ENCODE peak calls at places on chromosomes 5 and 9, in ten cellular contexts. One of them, this sample, is unnamed. For H3K9me3, the result is how much of the 10 kb centered on the place peaks cover.

GRCh38 chr9:123157216-123157615 is 111.2 kb downstream of the STRBP start:
- DNase-seq in OCI-LY7: no peak
- DNase-seq in spleen: no peak
- DNase-seq in esophagus squamous epithelium: no peak
- DNase-seq in stomach: no peak
- DNase-seq in neural progenitor cell: no peak
- DNase-seq in WERI-Rb-1: no peak
- DNase-seq in left lung: no peak
- DNase-seq in tibial artery: no peak
- DNase-seq in heart left ventricle: no peak
- DNase-seq in this sample: no peak

GRCh38 chr5:89289604-89290003 is 406.6 kb upstream of the MEF2C start:
- DNase-seq in heart left ventricle: no peak
- DNase-seq in OCI-LY7: no peak
- DNase-seq in left lung: no peak
- DNase-seq in WERI-Rb-1: no peak
- DNase-seq in neural progenitor cell: no peak
- DNase-seq in tibial artery: no peak
- DNase-seq in spleen: no peak
- DNase-seq in esophagus squamous epithelium: no peak
- DNase-seq in stomach: no peak
- DNase-seq in this sample: no peak

GRCh38 chr9:75064307-75065025 is 23.5 kb downstream of the NMRK1 start:
- DNase-seq in tibial artery: no peak
- DNase-seq in esophagus squamous epithelium: no peak
- DNase-seq in stomach: no peak
- DNase-seq in OCI-LY7: no peak
- DNase-seq in heart left ventricle: no peak
- DNase-seq in WERI-Rb-1: no peak
- DNase-seq in neural progenitor cell: no peak
- DNase-seq in spleen: no peak
- DNase-seq in left lung: no peak
- DNase-seq in this sample: no peak

GRCh38 chr5:170737591-170737990 is 45.9 kb upstream of the GABRP start:
- DNase-seq in neural progenitor cell: no peak
- DNase-seq in stomach: no peak
- DNase-seq in OCI-LY7: no peak
- DNase-seq in spleen: no peak
- DNase-seq in WERI-Rb-1: peak
- DNase-seq in left lung: no peak
- DNase-seq in esophagus squamous epithelium: no peak
- DNase-seq in heart left ventricle: no peak
- DNase-seq in tibial artery: no peak
- DNase-seq in this sample: no peak

GRCh38 chr5:141084487-141084989 is 9.9 kb upstream of the PCDHB2 start:
- DNase-seq in esophagus squamous epithelium: no peak
- DNase-seq in heart left ventricle: no peak
- DNase-seq in left lung: no peak
- DNase-seq in tibial artery: no peak
- DNase-seq in OCI-LY7: no peak
- DNase-seq in stomach: no peak
- DNase-seq in WERI-Rb-1: peak
- DNase-seq in spleen: no peak
- DNase-seq in neural progenitor cell: peak
- DNase-seq in this sample: no peak

GRCh38 chr9:93891549-93892310 is 63.4 kb downstream of the BARX1 start:
- DNase-seq in stomach: peak
- DNase-seq in WERI-Rb-1: no peak
- DNase-seq in esophagus squamous epithelium: no peak
- DNase-seq in heart left ventricle: no peak
- DNase-seq in tibial artery: no peak
- DNase-seq in OCI-LY7: no peak
- DNase-seq in left lung: no peak
- DNase-seq in spleen: peak
- DNase-seq in neural progenitor cell: no peak
- DNase-seq in this sample: peak

GRCh38 chr5:16538001-16538400 is 72.4 kb upstream of the ZNF622 start:
- DNase-seq in stomach: no peak
- DNase-seq in tibial artery: no peak
- DNase-seq in spleen: no peak
- DNase-seq in left lung: no peak
- DNase-seq in neural progenitor cell: peak
- DNase-seq in heart left ventricle: no peak
- DNase-seq in esophagus squamous epithelium: no peak
- DNase-seq in OCI-LY7: no peak
- DNase-seq in WERI-Rb-1: peak
- DNase-seq in this sample: no peak

GRCh38 chr9:126070071-126070470 is 256.6 kb upstream of the MVB12B start:
- DNase-seq in WERI-Rb-1: no peak
- DNase-seq in esophagus squamous epithelium: no peak
- DNase-seq in stomach: no peak
- DNase-seq in left lung: no peak
- DNase-seq in neural progenitor cell: no peak
- DNase-seq in OCI-LY7: no peak
- DNase-seq in heart left ventricle: no peak
- DNase-seq in tibial artery: no peak
- DNase-seq in spleen: no peak
- DNase-seq in this sample: no peak

GRCh38 chr5:128213833-128214232 is 130.3 kb downstream of the SLC12A2 start:
- DNase-seq in tibial artery: no peak
- DNase-seq in esophagus squamous epithelium: no peak
- DNase-seq in left lung: no peak
- DNase-seq in stomach: no peak
- DNase-seq in heart left ventricle: no peak
- DNase-seq in spleen: no peak
- DNase-seq in neural progenitor cell: no peak
- DNase-seq in WERI-Rb-1: no peak
- DNase-seq in OCI-LY7: no peak
- DNase-seq in this sample: no peak

GRCh38 chr5:56269216-56269927 is 36.2 kb upstream of the ANKRD55 start:
- DNase-seq in spleen: no peak
- DNase-seq in heart left ventricle: no peak
- DNase-seq in OCI-LY7: peak
- DNase-seq in tibial artery: no peak
- DNase-seq in stomach: no peak
- DNase-seq in esophagus squamous epithelium: no peak
- DNase-seq in left lung: no peak
- DNase-seq in WERI-Rb-1: peak
- DNase-seq in neural progenitor cell: peak
- DNase-seq in this sample: no peak

GRCh38 chr5:54673523-54674225 is 156.1 kb downstream of the SNX18 start:
- DNase-seq in OCI-LY7: peak
- DNase-seq in spleen: peak
- DNase-seq in tibial artery: peak
- DNase-seq in stomach: peak
- DNase-seq in WERI-Rb-1: no peak
- DNase-seq in left lung: peak
- DNase-seq in heart left ventricle: peak
- DNase-seq in neural progenitor cell: no peak
- DNase-seq in esophagus squamous epithelium: peak
- DNase-seq in this sample: peak

GRCh38 chr5:66840527-66841013 is 244.4 kb downstream of the MAST4 start:
- DNase-seq in stomach: no peak
- DNase-seq in esophagus squamous epithelium: no peak
- DNase-seq in spleen: no peak
- DNase-seq in tibial artery: no peak
- DNase-seq in OCI-LY7: no peak
- DNase-seq in left lung: no peak
- DNase-seq in heart left ventricle: no peak
- DNase-seq in WERI-Rb-1: no peak
- DNase-seq in neural progenitor cell: no peak
- DNase-seq in this sample: no peak

DNA sequence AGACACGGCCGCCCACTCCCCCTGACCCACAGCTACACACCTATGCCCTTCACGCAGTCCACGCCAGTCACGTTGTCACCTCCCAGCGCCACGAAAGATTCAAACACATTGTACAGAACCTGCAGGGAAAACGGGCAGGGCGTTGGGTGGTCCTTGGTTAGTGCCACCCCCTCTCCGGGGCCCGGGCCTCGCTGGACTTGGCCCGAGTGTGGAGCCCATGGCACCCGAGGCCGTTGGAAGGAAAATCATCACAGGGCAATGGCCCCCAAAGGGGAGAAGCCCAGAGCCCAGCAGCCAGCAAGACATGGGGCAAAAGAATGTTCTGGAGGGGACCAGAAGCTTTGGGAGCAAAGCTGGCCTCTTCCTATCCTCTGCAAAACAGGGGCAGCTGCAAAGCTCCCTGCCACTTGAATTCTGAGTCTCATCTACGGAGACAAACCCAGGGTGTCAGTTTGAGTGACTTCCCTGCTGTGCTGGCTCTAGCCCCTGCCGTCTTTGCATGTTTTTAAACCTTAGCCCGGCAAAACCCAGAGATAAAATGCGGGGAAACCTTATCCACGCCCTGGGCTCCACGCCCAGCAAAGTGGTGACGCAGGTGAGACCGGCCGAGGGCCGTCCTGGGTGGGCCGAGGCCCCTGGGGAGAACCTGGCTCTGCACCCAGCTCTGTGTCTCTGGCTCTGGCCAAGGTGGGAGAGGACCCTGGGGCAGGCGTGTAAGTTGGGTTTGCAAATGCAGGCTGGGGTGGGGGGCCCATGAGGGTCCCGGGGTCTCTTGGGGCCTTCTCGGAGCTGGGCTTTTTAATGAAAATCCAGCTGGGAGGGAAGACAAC is 38.9 kb downstream of the SLC9A3 start:
- DNase-seq in tibial artery: no peak
- DNase-seq in heart left ventricle: peak
- DNase-seq in esophagus squamous epithelium: no peak
- DNase-seq in stomach: no peak
- DNase-seq in OCI-LY7: no peak
- DNase-seq in WERI-Rb-1: no peak
- DNase-seq in left lung: no peak
- DNase-seq in neural progenitor cell: no peak
- DNase-seq in spleen: no peak
- DNase-seq in this sample: no peak
- H3K4me3 ChIP-seq in tibial artery: no peak
- H3K4me3 ChIP-seq in heart left ventricle: no peak
- H3K4me3 ChIP-seq in esophagus squamous epithelium: no peak
- H3K4me3 ChIP-seq in stomach: no peak
- H3K4me3 ChIP-seq in OCI-LY7: no peak
- H3K4me3 ChIP-seq in WERI-Rb-1: no peak
- H3K4me3 ChIP-seq in left lung: no peak
- H3K4me3 ChIP-seq in neural progenitor cell: no peak
- H3K4me3 ChIP-seq in spleen: no peak
- H3K4me3 ChIP-seq in this sample: no peak

DNA sequence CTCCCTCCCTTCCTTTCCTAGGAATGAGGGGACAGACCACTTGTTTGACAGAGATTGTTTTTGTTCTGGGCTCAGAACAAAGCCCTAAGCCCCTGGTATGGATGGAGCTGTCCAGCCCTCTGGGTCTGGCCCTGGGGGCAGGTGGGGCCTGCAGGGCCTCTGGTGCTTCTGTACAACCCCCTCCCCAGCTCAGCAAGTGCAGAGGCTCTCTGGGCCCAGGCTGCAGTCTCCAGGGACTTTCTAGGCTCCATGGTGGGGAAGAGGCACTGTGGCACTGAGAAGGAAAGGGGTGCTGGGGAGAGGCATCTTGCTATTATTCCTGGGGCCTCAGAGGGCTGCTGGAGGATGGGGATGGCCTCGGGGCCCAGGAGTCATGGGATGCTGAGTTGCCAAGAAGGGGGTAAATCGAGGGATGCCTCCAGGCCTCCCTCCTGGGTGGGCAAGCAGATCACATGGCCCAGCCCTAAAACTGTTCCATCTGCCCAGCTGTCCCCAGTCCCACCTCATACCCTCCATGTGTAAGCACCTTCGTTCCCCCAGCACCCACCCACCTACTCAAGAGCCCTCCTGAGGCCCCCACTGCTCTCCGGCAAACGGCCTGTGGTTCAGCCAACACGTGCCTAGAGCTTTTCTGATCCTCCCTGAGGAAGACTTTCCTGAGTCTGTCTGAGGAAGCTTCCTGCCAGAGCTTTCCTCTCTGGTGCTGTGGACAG is 225.7 kb downstream of the CACNA1B start:
- DNase-seq in OCI-LY7: no peak
- DNase-seq in WERI-Rb-1: no peak
- DNase-seq in heart left ventricle: no peak
- DNase-seq in spleen: peak
- DNase-seq in stomach: peak
- DNase-seq in esophagus squamous epithelium: no peak
- DNase-seq in tibial artery: no peak
- DNase-seq in neural progenitor cell: peak
- DNase-seq in left lung: no peak
- DNase-seq in this sample: no peak
- H3K9me3 ChIP-seq in OCI-LY7: under half
- H3K9me3 ChIP-seq in WERI-Rb-1: under half
- H3K9me3 ChIP-seq in heart left ventricle: under half
- H3K9me3 ChIP-seq in spleen: under half
- H3K9me3 ChIP-seq in stomach: under half
- H3K9me3 ChIP-seq in esophagus squamous epithelium: under half
- H3K9me3 ChIP-seq in tibial artery: under half
- H3K9me3 ChIP-seq in neural progenitor cell: under half
- H3K9me3 ChIP-seq in left lung: under half
- H3K9me3 ChIP-seq in this sample: under half

GRCh38 chr9:21615446-21615845 is 133.3 kb upstream of the IFNE start:
- DNase-seq in tibial artery: no peak
- DNase-seq in heart left ventricle: no peak
- DNase-seq in stomach: no peak
- DNase-seq in neural progenitor cell: no peak
- DNase-seq in OCI-LY7: no peak
- DNase-seq in esophagus squamous epithelium: no peak
- DNase-seq in left lung: no peak
- DNase-seq in WERI-Rb-1: no peak
- DNase-seq in spleen: no peak
- DNase-seq in this sample: no peak

GRCh38 chr9:21611896-21612295 is 129.8 kb upstream of the IFNE start:
- DNase-seq in stomach: no peak
- DNase-seq in WERI-Rb-1: no peak
- DNase-seq in neural progenitor cell: no peak
- DNase-seq in tibial artery: no peak
- DNase-seq in OCI-LY7: no peak
- DNase-seq in esophagus squamous epithelium: no peak
- DNase-seq in heart left ventricle: no peak
- DNase-seq in left lung: no peak
- DNase-seq in spleen: no peak
- DNase-seq in this sample: no peak

GRCh38 chr9:21615018-21615417 is 132.9 kb upstream of the IFNE start:
- DNase-seq in spleen: no peak
- DNase-seq in tibial artery: no peak
- DNase-seq in OCI-LY7: no peak
- DNase-seq in heart left ventricle: no peak
- DNase-seq in neural progenitor cell: no peak
- DNase-seq in stomach: no peak
- DNase-seq in esophagus squamous epithelium: no peak
- DNase-seq in left lung: no peak
- DNase-seq in WERI-Rb-1: no peak
- DNase-seq in this sample: no peak

GRCh38 chr9:21616082-21616778 is 134.1 kb upstream of the IFNE start:
- DNase-seq in left lung: no peak
- DNase-seq in neural progenitor cell: no peak
- DNase-seq in stomach: no peak
- DNase-seq in spleen: no peak
- DNase-seq in esophagus squamous epithelium: no peak
- DNase-seq in heart left ventricle: no peak
- DNase-seq in OCI-LY7: no peak
- DNase-seq in WERI-Rb-1: no peak
- DNase-seq in tibial artery: no peak
- DNase-seq in this sample: no peak
- H3K4me3 ChIP-seq in left lung: no peak
- H3K4me3 ChIP-seq in neural progenitor cell: no peak
- H3K4me3 ChIP-seq in stomach: no peak
- H3K4me3 ChIP-seq in spleen: no peak
- H3K4me3 ChIP-seq in esophagus squamous epithelium: no peak
- H3K4me3 ChIP-seq in heart left ventricle: no peak
- H3K4me3 ChIP-seq in OCI-LY7: no peak
- H3K4me3 ChIP-seq in WERI-Rb-1: no peak
- H3K4me3 ChIP-seq in tibial artery: no peak
- H3K4me3 ChIP-seq in this sample: no peak

GRCh38 chr5:455806-456205 is 12.8 kb downstream of the EXOC3 start:
- DNase-seq in OCI-LY7: no peak
- DNase-seq in left lung: no peak
- DNase-seq in esophagus squamous epithelium: no peak
- DNase-seq in spleen: no peak
- DNase-seq in tibial artery: no peak
- DNase-seq in stomach: no peak
- DNase-seq in WERI-Rb-1: peak
- DNase-seq in neural progenitor cell: no peak
- DNase-seq in heart left ventricle: peak
- DNase-seq in this sample: no peak
- H3K9me3 ChIP-seq in OCI-LY7: under half
- H3K9me3 ChIP-seq in left lung: under half
- H3K9me3 ChIP-seq in esophagus squamous epithelium: under half
- H3K9me3 ChIP-seq in spleen: under half
- H3K9me3 ChIP-seq in tibial artery: under half
- H3K9me3 ChIP-seq in stomach: under half
- H3K9me3 ChIP-seq in WERI-Rb-1: under half
- H3K9me3 ChIP-seq in neural progenitor cell: under half
- H3K9me3 ChIP-seq in heart left ventricle: under half
- H3K9me3 ChIP-seq in this sample: under half